ENCODE peak calls at places on chromosomes 1 and 21, in ten cellular contexts. U, D, S, A, I, Q, F, P, T and Z are unnamed samples.

GRCh38 chr1:8356256-8357209 is 38.6 kb downstream of the SLC45A1 start:
- DNase-seq in D (no peak), A (no peak), T (no peak), S (no peak), U (no peak), F (no peak), I (no peak), Q (no peak), P (no peak), Z (no peak)

GRCh38 chr21:14523234-14523633 is 22.9 kb downstream of the SAMSN1 start:
- DNase-seq in U (no peak), I (no peak), Q (no peak), S (no peak), A (no peak), T (peak; percentile 43), P (no peak), F (peak; percentile 35), D (no peak), Z (no peak)

GRCh38 chr1:174218983-174219382 is 59.7 kb downstream of the RABGAP1L start:
- DNase-seq in D (no peak), A (no peak), U (no peak), T (no peak), P (no peak), S (no peak), I (no peak), Q (no peak), F (no peak), Z (no peak)

GRCh38 chr1:111203681-111204210 is 3.3 kb upstream of the DENND2D start:
- DNase-seq in S (peak; percentile 92), D (no peak), I (peak; percentile 89), T (peak; percentile 97), P (peak; percentile 89), A (no peak), Q (peak; percentile 89), U (no peak), F (peak; percentile 80), Z (peak; percentile 95)

GRCh38 chr1:194466706-194467105 is 1280.3 kb upstream of the B3GALT2 start:
- DNase-seq in S (no peak), T (no peak), D (no peak), U (no peak), A (no peak), F (no peak), P (peak; percentile 10), I (no peak), Q (no peak), Z (no peak)

GRCh38 chr1:246301553-246302250 is 205.4 kb downstream of the SMYD3 start:
- DNase-seq in S (no peak), U (no peak), F (no peak), I (no peak), T (no peak), P (no peak), Q (no peak), D (no peak), A (no peak), Z (no peak)

GRCh38 chr1:24978383-24979032 is 48.4 kb upstream of the RUNX3 start:
- DNase-seq in I (no peak), S (no peak), F (no peak), T (peak; percentile 40), U (no peak), D (no peak), A (no peak), Q (no peak), P (no peak), Z (no peak)

GRCh38 chr21:34805157-34805556 is 136.4 kb downstream of the CLIC6 start:
- DNase-seq in P (no peak), F (no peak), A (no peak), D (no peak), I (no peak), S (no peak), Q (no peak), U (no peak), T (no peak), Z (no peak)

GRCh38 chr1:43538969-43539368 is 8.3 kb downstream of the PTPRF start:
- DNase-seq in Q (no peak), A (no peak), D (no peak), P (no peak), T (no peak), U (no peak), S (no peak), F (no peak), I (no peak), Z (no peak)

GRCh38 chr1:98661544-98662353 is at the start of gene SNX7:
- DNase-seq in Q (peak; percentile 88), U (peak; percentile 56), P (peak; percentile 74), D (no peak), I (no peak), A (peak; percentile 89), S (peak; percentile 83), T (no peak), F (no peak), Z (peak; percentile 69)

GRCh38 chr1:94612555-94613204 is 71.1 kb upstream of the F3 start:
- DNase-seq in F (no peak), I (no peak), D (no peak), A (no peak), Q (no peak), P (no peak), U (no peak), T (no peak), S (no peak), Z (no peak)

GRCh38 chr1:26994772-26995625 is 1.5 kb downstream of the TRNP1 start:
- DNase-seq in D (no peak), I (no peak), F (no peak), S (no peak), U (peak; percentile 20), T (no peak), A (no peak), Q (no peak), P (peak; percentile 67), Z (no peak)

GRCh38 chr1:110111081-110111480 is 1.2 kb upstream of the UBL4B start:
- DNase-seq in D (no peak), S (no peak), T (no peak), A (no peak), F (no peak), Q (no peak), P (no peak), I (no peak), U (no peak), Z (no peak)

GRCh38 chr1:114021665-114022099 is 42.4 kb downstream of the OLFML3 start:
- DNase-seq in T (no peak), S (no peak), F (no peak), P (no peak), A (no peak), I (no peak), U (no peak), D (peak; percentile 3), Q (no peak), Z (no peak)

GRCh38 chr1:32335619-32335950 is 448 bp downstream of the MARCKSL1 start:
- DNase-seq in U (no peak), F (no peak), Q (no peak), D (no peak), T (no peak), S (no peak), I (no peak), P (no peak), A (no peak), Z (no peak)

GRCh38 chr21:35127851-35128250 is 78.7 kb upstream of the RUNX1 start:
- DNase-seq in U (no peak), F (no peak), T (no peak), S (no peak), Q (no peak), A (no peak), P (no peak), D (no peak), I (no peak), Z (no peak)

GRCh38 chr1:119956306-119956705 is 60.0 kb upstream of the ADAM30 start:
- DNase-seq in D (no peak), U (no peak), F (no peak), Q (no peak), T (no peak), S (no peak), P (no peak), A (no peak), I (no peak), Z (no peak)

GRCh38 chr1:40218333-40218732 is 29.4 kb upstream of the TMCO2 start:
- DNase-seq in S (no peak), A (no peak), D (no peak), Q (no peak), I (no peak), P (no peak), U (no peak), F (no peak), T (no peak), Z (no peak)

GRCh38 chr1:82778612-82779011 is 977.9 kb downstream of the ADGRL2 start:
- DNase-seq in U (peak; percentile 7), Q (no peak), P (peak; percentile 49), A (no peak), S (no peak), D (no peak), T (no peak), I (no peak), F (no peak), Z (peak; percentile 2)

GRCh38 chr1:91091812-91092211 is 70.0 kb upstream of the ZNF644 start:
- DNase-seq in Q (no peak), P (peak; percentile 71), U (peak; percentile 31), D (no peak), S (no peak), F (no peak), I (no peak), A (no peak), T (no peak), Z (peak; percentile 76)

GRCh38 chr1:84972377-84972987 is 24.4 kb downstream of the MCOLN2 start:
- DNase-seq in F (no peak), T (no peak), I (no peak), P (no peak), A (no peak), U (no peak), Q (no peak), S (no peak), D (no peak), Z (no peak)

GRCh38 chr1:25702101-25702775 is 85.6 kb downstream of the MAN1C1 start:
- DNase-seq in A (no peak), T (no peak), S (no peak), D (no peak), P (no peak), U (no peak), I (no peak), F (no peak), Q (peak; percentile 51), Z (no peak)

GRCh38 chr1:89870998-89871397 is 50.2 kb downstream of the LRRC8D start:
- DNase-seq in F (no peak), U (no peak), P (no peak), Q (no peak), T (no peak), A (no peak), I (no peak), S (no peak), D (no peak), Z (no peak)

GRCh38 chr1:109312978-109313775 is 6.4 kb upstream of the MYBPHL start:
- DNase-seq in T (peak; percentile 56), I (no peak), S (no peak), U (no peak), A (peak; percentile 47), P (no peak), Q (no peak), D (no peak), F (no peak), Z (no peak)

GRCh38 chr1:156664046-156664948 is 12.9 kb downstream of the NES start:
- DNase-seq in T (no peak), A (no peak), S (no peak), P (no peak), Q (no peak), U (no peak), I (no peak), F (no peak), D (peak; percentile 70), Z (peak; percentile 18)

GRCh38 chr1:65044411-65044810 is 78.1 kb upstream of the JAK1 start:
- DNase-seq in S (no peak), T (no peak), U (no peak), D (no peak), F (no peak), A (no peak), I (no peak), P (no peak), Q (no peak), Z (no peak)

GRCh38 chr1:165452336-165453130 is 7.6 kb upstream of the RXRG start:
- DNase-seq in I (no peak), Q (no peak), A (no peak), D (no peak), S (no peak), P (no peak), T (no peak), U (no peak), F (no peak), Z (no peak)